ENCODE peak calls at places on chromosomes 11 and 22, in eight cellular contexts. Z, T, N, R, K, H, X and G are unnamed samples.

GRCh38 chr11:116791002-116791812 is 472 bp downstream of the APOA5 start:
- DNase-seq in Z (peak; percentile 90), T (peak; percentile 68), N (peak; percentile 82), R (peak; percentile 77), K (peak; percentile 83), H (peak; percentile 97), X (peak; percentile 19), G (peak; percentile 54)

GRCh38 chr11:125685228-125685627 is 4.6 kb upstream of the ACRV1 start:
- DNase-seq in Z (no peak), T (no peak), N (no peak), R (no peak), K (no peak), H (no peak), X (no peak), G (no peak)

GRCh38 chr11:34624069-34624468 is 3.2 kb downstream of the EHF start:
- DNase-seq in Z (peak; percentile 21), T (no peak), N (no peak), R (peak; percentile 80), K (no peak), H (no peak), X (no peak), G (no peak)

GRCh38 chr11:9943346-9944110 is 279.7 kb downstream of the SWAP70 start:
- DNase-seq in Z (no peak), T (peak; percentile 87), N (no peak), R (no peak), K (no peak), H (no peak), X (no peak), G (peak; percentile 91)

GRCh38 chr22:36775589-36775965 is 342 bp downstream of the IFT27 start:
- DNase-seq in Z (peak; percentile 32), T (peak; percentile 16), N (no peak), R (peak; percentile 50), K (no peak), H (peak; percentile 72), X (no peak), G (no peak)

GRCh38 chr11:77069969-77070582 is 3.3 kb downstream of the CAPN5 start:
- DNase-seq in Z (peak; percentile 4), T (no peak), N (no peak), R (no peak), K (no peak), H (peak; percentile 27), X (no peak), G (no peak)

GRCh38 chr22:23268139-23268712 is 87.9 kb downstream of the BCR start:
- DNase-seq in Z (no peak), T (no peak), N (no peak), R (no peak), K (no peak), H (peak; percentile 68), X (no peak), G (no peak)

GRCh38 chr11:8030526-8031247 is 43.5 kb downstream of the EIF3F start:
- DNase-seq in Z (no peak), T (no peak), N (no peak), R (no peak), K (no peak), H (no peak), X (no peak), G (no peak)

GRCh38 chr11:13118194-13118593 is 109.1 kb downstream of the RASSF10 start:
- DNase-seq in Z (no peak), T (peak; percentile 91), N (no peak), R (no peak), K (no peak), H (no peak), X (peak; percentile 89), G (peak; percentile 99)

GRCh38 chr22:44085743-44086741 is 61.9 kb downstream of the PARVB start:
- DNase-seq in Z (peak; percentile 66), T (peak; percentile 88), N (peak; percentile 58), R (peak; percentile 69), K (peak; percentile 60), H (peak; percentile 71), X (peak; percentile 15), G (peak; percentile 50)

GRCh38 chr22:49971232-49972162 is 10.9 kb downstream of the PIM3 start:
- DNase-seq in Z (peak; percentile 73), T (peak; percentile 62), N (no peak), R (peak; percentile 87), K (peak; percentile 57), H (peak; percentile 77), X (no peak), G (peak; percentile 54)

GRCh38 chr22:23233746-23234408 is 53.6 kb downstream of the BCR start:
- DNase-seq in Z (no peak), T (no peak), N (no peak), R (no peak), K (peak; percentile 35), H (no peak), X (no peak), G (peak; percentile 24)

GRCh38 chr22:40058265-40058664 is 63.5 kb downstream of the FAM83F start:
- DNase-seq in Z (no peak), T (no peak), N (no peak), R (no peak), K (no peak), H (no peak), X (no peak), G (no peak)

DNA sequence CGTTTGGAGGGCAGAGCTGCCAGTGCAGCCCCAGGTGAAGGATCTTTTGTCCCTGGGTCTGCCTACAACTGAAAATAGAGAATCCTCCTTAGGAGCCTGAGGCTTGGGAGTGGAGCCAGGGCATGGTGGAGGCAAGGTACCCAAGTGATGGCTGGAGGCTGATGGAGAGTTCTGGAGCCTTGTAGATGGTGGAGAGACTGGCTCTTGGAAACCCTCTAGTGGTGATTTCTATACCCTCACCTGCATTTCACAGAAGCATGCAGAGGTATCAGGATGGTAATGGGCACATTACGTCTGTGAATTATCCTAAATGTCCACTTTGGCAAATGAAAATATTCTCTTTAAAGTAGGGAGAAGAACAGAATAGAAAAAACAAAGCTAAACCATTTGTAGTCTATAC is 44.4 kb downstream of the INSC start:
- DNase-seq in Z (peak; percentile 25), T (peak; percentile 62), N (no peak), R (peak; percentile 25), K (peak; percentile 16), H (peak; percentile 61), X (no peak), G (peak; percentile 31)
- TF ChIP-seq CTCF in Z (no peak), T (peak; percentile 79), N (peak; percentile 44), R (peak; percentile 36), K (peak; percentile 36), H (peak; percentile 84), X (peak; percentile 66), G (peak; percentile 88)

GRCh38 chr11:133181066-133181465 is 351.2 kb downstream of the OPCML start:
- DNase-seq in Z (no peak), T (no peak), N (no peak), R (no peak), K (no peak), H (no peak), X (no peak), G (no peak)
- TF ChIP-seq CTCF in Z (no peak), T (no peak), N (no peak), R (no peak), K (no peak), H (no peak), X (no peak), G (no peak)

DNA sequence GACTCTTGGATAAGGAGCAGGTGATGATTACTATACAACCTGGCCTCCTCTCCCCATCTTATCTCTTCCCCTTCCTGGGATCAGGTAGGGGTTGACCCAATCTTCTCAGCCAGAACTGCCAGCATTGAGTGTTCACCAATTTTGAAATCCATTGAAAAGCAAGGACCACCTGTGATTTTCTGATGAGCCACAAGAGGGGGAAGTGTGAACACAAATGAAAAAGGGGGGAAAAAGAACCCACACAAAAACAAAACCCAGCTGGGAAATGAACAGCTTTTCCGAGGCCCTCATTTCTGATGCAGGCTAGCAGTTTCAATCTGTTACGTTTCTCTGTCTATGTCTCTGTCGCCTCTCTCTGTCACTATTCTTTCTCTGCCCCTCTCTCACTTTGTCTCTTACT is 161.9 kb downstream of the INSC start:
- DNase-seq in Z (peak; percentile 5), T (peak; percentile 11), N (peak; percentile 25), R (no peak), K (peak; percentile 4), H (peak; percentile 59), X (no peak), G (no peak)
- TF ChIP-seq CTCF in Z (no peak), T (peak; percentile 11), N (peak; percentile 46), R (no peak), K (peak; percentile 27), H (peak; percentile 71), X (no peak), G (peak; percentile 56)

GRCh38 chr11:118294053-118294452 is 10.5 kb upstream of the CD3E start:
- DNase-seq in Z (no peak), T (no peak), N (no peak), R (no peak), K (no peak), H (no peak), X (no peak), G (no peak)

GRCh38 chr11:118289411-118289810 is 15.1 kb upstream of the CD3E start:
- DNase-seq in Z (no peak), T (no peak), N (no peak), R (no peak), K (no peak), H (no peak), X (peak; percentile 32), G (no peak)

GRCh38 chr11:118287006-118287405 is 17.5 kb upstream of the CD3E start:
- DNase-seq in Z (no peak), T (peak; percentile 52), N (no peak), R (no peak), K (no peak), H (no peak), X (peak; percentile 26), G (peak; percentile 37)

GRCh38 chr11:118291453-118291852 is 13.1 kb upstream of the CD3E start:
- DNase-seq in Z (no peak), T (peak; percentile 65), N (no peak), R (no peak), K (peak; percentile 12), H (no peak), X (no peak), G (no peak)

GRCh38 chr11:118290923-118291322 is 13.6 kb upstream of the CD3E start:
- DNase-seq in Z (peak; percentile 39), T (peak; percentile 75), N (peak; percentile 34), R (peak; percentile 75), K (peak; percentile 64), H (peak; percentile 73), X (no peak), G (peak; percentile 12)
- TF ChIP-seq CTCF in Z (peak; percentile 32), T (peak; percentile 43), N (peak; percentile 47), R (peak; percentile 39), K (peak; percentile 32), H (peak; percentile 67), X (no peak), G (peak; percentile 51)

DNA sequence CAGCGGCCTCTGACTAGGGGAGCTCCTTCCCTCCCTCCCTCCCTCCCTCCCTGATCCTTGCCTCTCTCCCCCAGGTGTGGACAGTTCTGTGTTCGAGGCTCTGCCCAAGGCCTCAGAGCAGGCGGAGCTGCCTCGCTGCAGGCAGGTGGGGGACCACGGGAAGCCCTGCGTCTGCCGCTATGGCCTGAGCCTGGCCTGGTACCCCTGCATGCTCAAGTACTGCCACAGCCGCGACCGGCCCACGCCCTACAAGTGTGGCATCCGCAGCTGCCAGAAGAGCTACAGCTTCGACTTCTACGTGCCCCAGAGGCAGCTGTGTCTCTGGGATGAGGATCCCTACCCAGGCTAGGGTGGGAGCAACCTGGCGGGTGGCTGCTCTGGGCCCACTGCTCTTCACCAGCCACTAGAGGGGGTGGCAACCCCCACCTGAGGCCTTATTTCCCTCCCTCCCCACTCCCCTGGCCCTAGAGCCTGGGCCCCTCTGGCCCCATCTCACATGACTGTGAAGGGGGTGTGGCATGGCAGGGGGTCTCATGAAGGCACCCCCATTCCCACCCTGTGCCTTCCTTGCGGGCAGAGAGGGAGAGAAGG is 11.1 kb upstream of the POU2F3 start:
- DNase-seq in Z (no peak), T (no peak), N (no peak), R (no peak), K (no peak), H (peak; percentile 72), X (no peak), G (no peak)
- TF ChIP-seq CTCF in Z (peak; percentile 0), T (no peak), N (peak; percentile 65), R (no peak), K (peak; percentile 47), H (peak; percentile 71), X (peak; percentile 46), G (peak; percentile 50)